ENCODE peak calls at places on chromosomes 4 and X, in five cellular contexts. J is B cell, G is Karpas-422, B is AG10803, D is foreskin fibroblast. W is an unnamed sample.

GRCh38 chr4:113547487-113548042 is 214.0 kb downstream of the CAMK2D start:
- DNase-seq in J (peak), B (peak), D (peak), G (peak), W (peak)

GRCh38 chr4:3436048-3436797 is 5.5 kb upstream of the HGFAC start:
- DNase-seq in G (no peak), J (no peak), D (no peak), B (no peak), W (no peak)

GRCh38 chr4:74237425-74237966 is 70.8 kb upstream of the EPGN start:
- DNase-seq in G (peak), D (no peak), J (no peak), B (no peak), W (no peak)

GRCh38 chrX:108165349-108166111 is 74.0 kb downstream of the ATG4A start:
- DNase-seq in B (peak), D (peak), J (no peak), G (peak), W (peak)

GRCh38 chrX:20506739-20507138 is 240.0 kb upstream of the RPS6KA3 start:
- DNase-seq in J (no peak), G (no peak), B (no peak), D (no peak), W (no peak)

GRCh38 chr4:77742054-77742453 is 77.1 kb downstream of the CNOT6L start:
- DNase-seq in G (no peak), J (no peak), B (peak), D (no peak), W (no peak)

GRCh38 chr4:90121961-90122748 is 5.0 kb upstream of the CCSER1 start:
- DNase-seq in D (no peak), G (no peak), J (no peak), B (no peak), W (peak)

GRCh38 chr4:41176357-41176756 is 38.0 kb downstream of the APBB2 start:
- DNase-seq in B (peak), G (no peak), J (no peak), D (no peak), W (peak)

GRCh38 chr4:108877821-108878220 is 115.0 kb upstream of the ETNPPL start:
- DNase-seq in D (no peak), J (no peak), G (no peak), B (no peak), W (peak)

GRCh38 chrX:119669424-119670037 is 23.4 kb downstream of the SEPTIN6 start:
- DNase-seq in G (no peak), D (no peak), J (no peak), B (peak), W (no peak)

GRCh38 chrX:31233941-31234496 is 162.2 kb upstream of the FTHL17 start:
- DNase-seq in J (no peak), G (no peak), B (no peak), D (no peak), W (no peak)

GRCh38 chrX:30620980-30621716 is 32.1 kb upstream of the GK start:
- DNase-seq in J (no peak), G (no peak), B (peak), D (peak), W (peak)

GRCh38 chr4:15238720-15239119 is 189.1 kb upstream of the C1QTNF7 start:
- DNase-seq in D (no peak), J (no peak), G (peak), B (peak), W (peak)

GRCh38 chr4:1767770-1768366 is 25.2 kb upstream of the FGFR3 start:
- DNase-seq in D (peak), J (no peak), B (peak), G (peak), W (peak)

GRCh38 chr4:76293705-76294274 is 12.7 kb upstream of the STBD1 start:
- DNase-seq in J (no peak), G (no peak), B (peak), D (no peak), W (no peak)

GRCh38 chr4:663046-663437 is 11.0 kb downstream of the ATP5ME start:
- DNase-seq in G (no peak), D (no peak), J (no peak), B (no peak), W (no peak)

GRCh38 chrX:154308108-154308946 is 12.7 kb downstream of the TKTL1 start:
- DNase-seq in B (peak), G (peak), D (no peak), J (peak), W (peak)

GRCh38 chr4:17448689-17449088 is 63.2 kb downstream of the QDPR start:
- DNase-seq in B (peak), G (no peak), D (peak), J (no peak), W (no peak)

GRCh38 chrX:51803833-51804232 is 60.6 kb downstream of the GSPT2 start:
- DNase-seq in B (no peak), J (no peak), D (no peak), G (no peak), W (no peak)

GRCh38 chr4:168188754-168189153 is 96.4 kb downstream of the ANXA10 start:
- DNase-seq in J (no peak), G (no peak), D (no peak), B (no peak), W (no peak)

W was measured in Daoy.